ENCODE peak calls at places on chromosomes 13 and 19, in five cellular contexts. P is bronchial epithelial cell, X is fibroblast of mammary gland, O is hepatocyte, H is IMR-90. E is an unnamed sample.

GRCh38 chr13:101242720-101243119 is 173.6 kb downstream of the NALCN start:
- DNase-seq in P (peak), X (peak), O (no peak), H (peak), E (no peak)

GRCh38 chr13:25688524-25688923 is 316.8 kb downstream of the ATP8A2 start:
- DNase-seq in P (no peak), X (no peak), O (no peak), H (no peak), E (no peak)

GRCh38 chr13:57946361-57946760 is 314.8 kb downstream of the PCDH17 start:
- DNase-seq in P (no peak), X (no peak), O (no peak), H (no peak), E (no peak)

GRCh38 chr19:6590458-6591319 is at the start of gene CD70:
- DNase-seq in P (no peak), X (no peak), O (no peak), H (no peak), E (no peak)

GRCh38 chr13:46639033-46639981 is 86.3 kb downstream of the LRCH1 start:
- DNase-seq in P (no peak), X (no peak), O (peak), H (no peak), E (no peak)

GRCh38 chr13:82878536-82878935 is 1003.7 kb downstream of the SLITRK1 start:
- DNase-seq in P (peak), X (peak), O (no peak), H (no peak), E (no peak)

GRCh38 chr19:46860846-46861690 is at the start of gene ARHGAP35:
- DNase-seq in P (no peak), X (no peak), O (peak), H (no peak), E (no peak)

GRCh38 chr19:29963576-29963975 is 21.5 kb downstream of the URI1 start:
- DNase-seq in P (no peak), X (no peak), O (no peak), H (no peak), E (no peak)

GRCh38 chr13:107721436-107721835 is 493.9 kb downstream of the LIG4 start:
- DNase-seq in P (no peak), X (no peak), O (no peak), H (no peak), E (no peak)

GRCh38 chr13:82356667-82357066 is 1525.6 kb downstream of the SLITRK1 start:
- DNase-seq in P (no peak), X (peak), O (no peak), H (no peak), E (no peak)

GRCh38 chr19:3275068-3275582 is 50.7 kb downstream of the CELF5 start:
- DNase-seq in P (no peak), X (no peak), O (no peak), H (no peak), E (no peak)

GRCh38 chr13:45092668-45093067 is 27.6 kb upstream of the GTF2F2 start:
- DNase-seq in P (peak), X (peak), O (no peak), H (no peak), E (no peak)

GRCh38 chr13:57878291-57878690 is 246.7 kb downstream of the PCDH17 start:
- DNase-seq in P (no peak), X (no peak), O (no peak), H (no peak), E (no peak)

GRCh38 chr19:41908724-41909464 is 19.4 kb downstream of the ERFL start:
- DNase-seq in P (no peak), X (no peak), O (no peak), H (no peak), E (no peak)

GRCh38 chr13:32824671-32825070 is 191.6 kb upstream of the KL start:
- DNase-seq in P (peak), X (peak), O (peak), H (peak), E (peak)

GRCh38 chr13:45468676-45469075 is 3.9 kb downstream of the COG3 start:
- DNase-seq in P (peak), X (no peak), O (no peak), H (no peak), E (no peak)

GRCh38 chr19:5893907-5894703 is 9.5 kb downstream of the NDUFA11 start:
- DNase-seq in P (no peak), X (no peak), O (no peak), H (no peak), E (no peak)

GRCh38 chr13:41458187-41458938 is 1.0 kb downstream of the RGCC start:
- DNase-seq in P (peak), X (no peak), O (peak), H (peak), E (no peak)

GRCh38 chr19:7454998-7455397 is 33.8 kb downstream of the PEX11G start:
- DNase-seq in P (no peak), X (no peak), O (no peak), H (no peak), E (no peak)

GRCh38 chr19:51272183-51272817 is 21.4 kb downstream of the SIGLECL1 start:
- DNase-seq in P (no peak), X (no peak), O (no peak), H (no peak), E (no peak)

GRCh38 chr19:13042443-13043130 is 47.3 kb downstream of the NFIX start:
- DNase-seq in P (no peak), X (peak), O (no peak), H (peak), E (no peak)

GRCh38 chr13:35994131-35994966 is 136.8 kb downstream of the DCLK1 start:
- DNase-seq in P (peak), X (peak), O (peak), H (peak), E (no peak)

GRCh38 chr19:3984908-3985642 is at the start of gene EEF2:
- DNase-seq in P (peak), X (peak), O (peak), H (peak), E (peak)

GRCh38 chr13:48547663-48548092 is 14.8 kb upstream of the RCBTB2 start:
- DNase-seq in P (no peak), X (no peak), O (no peak), H (no peak), E (no peak)
- H3K4me3 ChIP-seq in P (no peak), X (no peak), O (no peak), H (no peak), E (no peak)

DNA sequence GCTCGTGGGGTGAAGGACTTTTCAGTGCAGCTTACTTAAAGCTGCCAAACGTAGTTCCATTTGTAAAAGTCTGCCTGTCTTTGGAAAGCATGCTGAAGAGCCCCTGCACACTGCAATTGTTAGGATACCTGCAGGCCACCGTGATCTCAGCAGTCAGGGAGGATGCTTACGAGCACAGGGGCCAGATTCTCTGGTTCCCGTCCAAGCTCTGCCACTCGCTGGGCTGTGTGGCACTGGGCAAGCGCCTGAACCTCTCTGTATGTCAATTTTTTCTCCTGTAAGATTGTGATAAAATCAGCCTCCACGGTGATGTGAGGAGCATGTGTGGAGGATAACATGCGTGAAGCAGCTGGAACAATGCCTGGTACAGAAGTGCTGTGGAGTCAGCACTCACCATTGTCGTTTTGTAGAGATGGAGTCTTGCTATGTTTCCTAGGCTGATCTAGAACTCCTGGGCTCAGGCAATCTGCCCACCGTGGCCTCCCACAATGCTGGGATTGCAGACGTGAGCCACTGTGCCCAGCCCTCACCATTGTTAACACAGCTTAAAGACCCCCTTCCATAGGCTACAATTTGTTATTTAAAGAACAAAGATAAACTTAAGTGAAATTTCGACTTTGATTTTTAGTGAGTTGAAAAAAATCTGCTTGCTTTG is 3.5 kb downstream of the ADPRHL1 start:
- DNase-seq in P (no peak), X (no peak), O (no peak), H (no peak), E (no peak)
- H3K4me3 ChIP-seq in P (peak), X (peak), O (no peak), H (no peak), E (no peak)

GRCh38 chr13:50844181-50844875 is 836 bp upstream of the DLEU7 start:
- DNase-seq in P (no peak), X (no peak), O (no peak), H (no peak), E (no peak)
- H3K4me3 ChIP-seq in P (no peak), X (no peak), O (no peak), H (no peak), E (no peak)

GRCh38 chr13:80374453-80374852 is 33.5 kb upstream of the SPRY2 start:
- DNase-seq in P (no peak), X (no peak), O (no peak), H (no peak), E (no peak)
- H3K4me3 ChIP-seq in P (no peak), X (no peak), O (no peak), H (no peak), E (no peak)

GRCh38 chr19:1422360-1422759 is 15.0 kb downstream of the DAZAP1 start:
- DNase-seq in P (no peak), X (no peak), O (no peak), H (no peak), E (no peak)
- H3K4me3 ChIP-seq in P (no peak), X (no peak), O (no peak), H (no peak), E (no peak)

GRCh38 chr13:94822356-94822755 is 110.0 kb upstream of the SOX21 start:
- DNase-seq in P (no peak), X (no peak), O (peak), H (no peak), E (no peak)
- H3K4me3 ChIP-seq in P (no peak), X (no peak), O (no peak), H (no peak), E (no peak)

DNA sequence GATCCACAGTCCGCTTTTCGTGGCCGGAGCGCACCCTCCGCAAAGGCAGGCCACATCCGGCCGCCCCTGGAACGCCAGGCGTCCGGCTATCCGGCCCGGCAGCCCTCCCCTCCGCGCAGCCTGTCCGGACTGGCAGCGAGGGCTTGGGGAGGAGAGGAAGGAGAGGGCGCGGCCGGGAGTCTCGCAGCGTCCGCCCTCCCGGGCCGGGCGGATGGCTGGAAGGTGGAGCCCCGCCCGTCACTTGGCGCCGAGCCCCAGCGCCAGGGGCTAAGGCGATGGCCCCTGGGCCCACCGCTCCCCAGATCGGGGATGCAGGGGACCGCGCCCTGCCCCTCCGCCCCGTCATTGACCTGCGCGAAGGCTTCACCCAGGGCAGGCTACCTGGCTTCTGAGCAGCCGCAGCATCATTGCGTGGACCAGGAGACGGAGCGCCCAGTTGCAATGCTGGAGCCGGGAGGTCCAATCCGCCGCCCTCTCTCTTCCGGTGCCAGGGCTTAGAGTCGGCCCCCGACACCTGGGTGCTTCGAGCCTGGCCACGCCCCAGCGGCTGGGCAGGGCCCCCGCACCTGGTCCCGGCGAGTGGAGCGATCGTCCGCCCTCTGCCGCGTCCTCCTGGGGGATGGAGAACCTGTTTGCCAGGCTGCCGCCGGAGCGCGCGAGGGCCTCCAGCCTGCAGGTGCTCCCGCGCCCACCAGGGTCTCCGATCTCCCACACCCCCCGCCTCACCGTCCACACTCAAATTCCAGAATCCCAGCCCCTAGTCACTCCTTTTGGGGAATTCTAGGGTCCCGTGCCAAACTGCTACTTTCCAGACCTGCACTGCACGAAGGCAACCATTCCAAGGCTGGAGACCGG is at the start of gene FUT1:
- DNase-seq in P (peak), X (no peak), O (peak), H (no peak), E (peak)
- H3K4me3 ChIP-seq in P (peak), X (peak), O (peak), H (peak), E (peak)

GRCh38 chr13:80249906-80250513 is 90.9 kb downstream of the SPRY2 start:
- DNase-seq in P (no peak), X (peak), O (no peak), H (no peak), E (no peak)
- H3K4me3 ChIP-seq in P (no peak), X (peak), O (no peak), H (no peak), E (no peak)

E was measured in iPS DF 6.9.